ENCODE peak calls at places on chromosomes 11 and 22, in six cellular contexts. One of them, this sample, is unnamed.

GRCh38 chr11:1209371-1210057 is 13.4 kb upstream of the MUC5B start:
- DNase-seq in Calu3: no peak
- DNase-seq in dermis microvascular lymphatic vessel endothelial cell: no peak
- DNase-seq in hypothalamus: no peak
- DNase-seq in amniotic stem cell: no peak
- DNase-seq in WTC11: peak
- DNase-seq in this sample: no peak

GRCh38 chr11:118227865-118228785 is 3.3 kb upstream of the JAML start:
- DNase-seq in WTC11: no peak
- DNase-seq in Calu3: no peak
- DNase-seq in hypothalamus: no peak
- DNase-seq in dermis microvascular lymphatic vessel endothelial cell: peak
- DNase-seq in amniotic stem cell: no peak
- DNase-seq in this sample: no peak

GRCh38 chr11:3933165-3933628 is 77.7 kb downstream of the STIM1 start:
- DNase-seq in dermis microvascular lymphatic vessel endothelial cell: no peak
- DNase-seq in Calu3: no peak
- DNase-seq in hypothalamus: no peak
- DNase-seq in amniotic stem cell: no peak
- DNase-seq in WTC11: no peak
- DNase-seq in this sample: no peak

GRCh38 chr22:32606181-32606580 is 131.6 kb downstream of the FBXO7 start:
- DNase-seq in Calu3: no peak
- DNase-seq in dermis microvascular lymphatic vessel endothelial cell: no peak
- DNase-seq in hypothalamus: no peak
- DNase-seq in WTC11: no peak
- DNase-seq in amniotic stem cell: no peak
- DNase-seq in this sample: no peak

GRCh38 chr22:50030315-50031188 is 18.0 kb upstream of the IL17REL start:
- DNase-seq in amniotic stem cell: peak
- DNase-seq in dermis microvascular lymphatic vessel endothelial cell: peak
- DNase-seq in Calu3: peak
- DNase-seq in hypothalamus: peak
- DNase-seq in WTC11: peak
- DNase-seq in this sample: peak

GRCh38 chr11:74072286-74072685 is 63.4 kb upstream of the UCP3 start:
- DNase-seq in hypothalamus: no peak
- DNase-seq in dermis microvascular lymphatic vessel endothelial cell: no peak
- DNase-seq in Calu3: no peak
- DNase-seq in WTC11: no peak
- DNase-seq in amniotic stem cell: no peak
- DNase-seq in this sample: no peak

GRCh38 chr22:48901324-48901723 is 926.3 kb downstream of the BRD1 start:
- DNase-seq in hypothalamus: no peak
- DNase-seq in WTC11: no peak
- DNase-seq in amniotic stem cell: no peak
- DNase-seq in dermis microvascular lymphatic vessel endothelial cell: no peak
- DNase-seq in Calu3: no peak
- DNase-seq in this sample: no peak

GRCh38 chr11:126334665-126335462 is 20.6 kb upstream of the ST3GAL4 start:
- DNase-seq in hypothalamus: no peak
- DNase-seq in Calu3: no peak
- DNase-seq in WTC11: peak
- DNase-seq in dermis microvascular lymphatic vessel endothelial cell: peak
- DNase-seq in amniotic stem cell: no peak
- DNase-seq in this sample: no peak

This sample was measured in H4.